ENCODE peak calls at places on chromosomes 2 and 18, in four cellular contexts. W is naive thymus-derived CD8-positive, alpha-beta T cell; Z is GM04504; M is right atrium auricular region. X is an unnamed sample.

GRCh38 chr2:231360401-231360800 is 35.1 kb upstream of the B3GNT7 start:
- DNase-seq in W (no peak), Z (no peak), M (no peak), X (no peak)

GRCh38 chr2:231709981-231710750 is 1.8 kb downstream of the PTMA start:
- DNase-seq in W (peak), Z (peak), M (peak), X (peak)

GRCh38 chr2:218733615-218734021 is 23.0 kb downstream of the TTLL4 start:
- DNase-seq in W (no peak), Z (peak), M (peak), X (no peak)

GRCh38 chr2:112474844-112475486 is 7.0 kb upstream of the TTL start:
- DNase-seq in W (no peak), Z (peak), M (peak), X (no peak)

GRCh38 chr2:17617508-17617907 is 77.0 kb downstream of the VSNL1 start:
- DNase-seq in W (no peak), Z (no peak), M (no peak), X (no peak)

GRCh38 chr2:197286805-197287595 is 23.6 kb downstream of the ANKRD44 start:
- DNase-seq in W (peak), Z (peak), M (peak), X (no peak)

GRCh38 chr2:65070172-65070830 is 14.1 kb downstream of the CEP68 start:
- DNase-seq in W (no peak), Z (peak), M (no peak), X (no peak)

GRCh38 chr18:13500227-13500865 is 226.0 kb downstream of the FAM210A start:
- DNase-seq in W (no peak), Z (peak), M (peak), X (no peak)

GRCh38 chr2:118856978-118857676 is 9.7 kb upstream of the EN1 start:
- DNase-seq in W (no peak), Z (no peak), M (no peak), X (no peak)

GRCh38 chr2:157830696-157831570 is 45.2 kb downstream of the ACVR1 start:
- DNase-seq in W (no peak), Z (peak), M (no peak), X (no peak)

GRCh38 chr18:74906189-74906588 is 302.8 kb downstream of the PTGR3 start:
- DNase-seq in W (no peak), Z (no peak), M (no peak), X (no peak)

GRCh38 chr18:23324056-23324811 is 128.9 kb upstream of the RIOK3 start:
- DNase-seq in W (no peak), Z (no peak), M (no peak), X (no peak)

GRCh38 chr18:68449292-68449691 is 265.6 kb downstream of the TMX3 start:
- DNase-seq in W (no peak), Z (peak), M (no peak), X (no peak)

GRCh38 chr18:63098014-63098981 is 221.3 kb downstream of the BCL2 start:
- DNase-seq in W (peak), Z (no peak), M (no peak), X (peak)

GRCh38 chr2:208042450-208042849 is 17.1 kb upstream of the PLEKHM3 start:
- DNase-seq in W (no peak), Z (no peak), M (no peak), X (no peak)

GRCh38 chr18:68555935-68556334 is 159.0 kb downstream of the TMX3 start:
- DNase-seq in W (no peak), Z (no peak), M (no peak), X (no peak)

GRCh38 chr18:35430721-35431441 is 53.7 kb upstream of the ZNF396 start:
- DNase-seq in W (no peak), Z (no peak), M (no peak), X (no peak)

GRCh38 chr2:10514743-10515142 is 66.6 kb upstream of the ODC1 start:
- DNase-seq in W (no peak), Z (peak), M (no peak), X (no peak)

GRCh38 chr2:109681633-109682032 is 67.5 kb downstream of the SOWAHC start:
- DNase-seq in W (no peak), Z (no peak), M (no peak), X (no peak)

GRCh38 chr2:101998556-101999121 is 6.9 kb downstream of the IL1R2 start:
- DNase-seq in W (no peak), Z (no peak), M (no peak), X (no peak)

GRCh38 chr2:24489942-24490673 is 946 bp upstream of the NCOA1 start:
- DNase-seq in W (no peak), Z (no peak), M (no peak), X (peak)

GRCh38 chr2:232420463-232421188 is 14.0 kb downstream of the ALPG start:
- DNase-seq in W (peak), Z (no peak), M (no peak), X (no peak)

GRCh38 chr18:7657050-7657449 is 89.9 kb downstream of the PTPRM start:
- DNase-seq in W (no peak), Z (no peak), M (no peak), X (no peak)

GRCh38 chr2:128319773-128320608 is 1.3 kb upstream of the HS6ST1 start:
- DNase-seq in W (no peak), Z (no peak), M (peak), X (no peak)

GRCh38 chr2:36464006-36464721 is 108.6 kb downstream of the CRIM1 start:
- DNase-seq in W (no peak), Z (no peak), M (no peak), X (no peak)